ENCODE peak calls at places on chromosomes 7 and 10, in six cellular contexts. N is A549, R is AG10803, C is brain microvascular endothelial cell, Y is fibroblast of villous mesenchyme, W is kidney. S is an unnamed sample.

GRCh38 chr10:110221721-110222261 is 14.4 kb downstream of the MXI1 start:
- DNase-seq in N (peak; percentile 68), R (peak; percentile 91), C (peak; percentile 92), Y (peak; percentile 93), W (peak; percentile 88), S (peak; percentile 62)

GRCh38 chr10:5531558-5532230 is 6.9 kb downstream of the CALML3 start:
- DNase-seq in N (no peak), R (no peak), C (no peak), Y (no peak), W (peak; percentile 24), S (no peak)

GRCh38 chr7:106767498-106768323 is 97.4 kb upstream of the PIK3CG start:
- DNase-seq in N (no peak), R (peak; percentile 50), C (no peak), Y (peak; percentile 86), W (no peak), S (no peak)

GRCh38 chr7:37028909-37029440 is 304.7 kb upstream of the AOAH start:
- DNase-seq in N (no peak), R (no peak), C (no peak), Y (no peak), W (no peak), S (no peak)

GRCh38 chr7:106772655-106773108 is 92.4 kb upstream of the PIK3CG start:
- DNase-seq in N (peak; percentile 42), R (peak; percentile 65), C (peak; percentile 11), Y (peak; percentile 79), W (no peak), S (no peak)

GRCh38 chr7:31917256-31917655 is 153.0 kb downstream of the PDE1C start:
- DNase-seq in N (no peak), R (no peak), C (no peak), Y (no peak), W (no peak), S (no peak)

GRCh38 chr7:128347573-128348147 is 4.0 kb upstream of the RBM28 start:
- DNase-seq in N (peak; percentile 61), R (peak; percentile 40), C (peak; percentile 49), Y (peak; percentile 59), W (no peak), S (no peak)

GRCh38 chr7:1601956-1602355 is 32.1 kb upstream of the PSMG3 start:
- DNase-seq in N (no peak), R (no peak), C (no peak), Y (no peak), W (no peak), S (no peak)

GRCh38 chr7:157442456-157442855 is 105.7 kb downstream of the DNAJB6 start:
- DNase-seq in N (no peak), R (no peak), C (no peak), Y (no peak), W (peak; percentile 65), S (no peak)

GRCh38 chr7:23787272-23787671 is 77.3 kb downstream of the STK31 start:
- DNase-seq in N (no peak), R (no peak), C (no peak), Y (no peak), W (no peak), S (no peak)

GRCh38 chr10:97866524-97867219 is 17.0 kb downstream of the GOLGA7B start:
- DNase-seq in N (no peak), R (no peak), C (no peak), Y (no peak), W (no peak), S (no peak)

GRCh38 chr7:39510738-39511372 is 55.3 kb upstream of the YAE1 start:
- DNase-seq in N (no peak), R (no peak), C (peak; percentile 51), Y (peak; percentile 4), W (no peak), S (no peak)

GRCh38 chr10:5462841-5463293 is 36.5 kb downstream of the CALML5 start:
- DNase-seq in N (no peak), R (no peak), C (no peak), Y (no peak), W (no peak), S (no peak)

GRCh38 chr7:102286237-102287081 is at the start of gene SH2B2:
- DNase-seq in N (peak; percentile 54), R (peak; percentile 53), C (peak; percentile 27), Y (peak; percentile 80), W (peak; percentile 93), S (peak; percentile 71)

GRCh38 chr10:98664329-98665042 is 217.8 kb upstream of the HPS1 start:
- DNase-seq in N (peak; percentile 39), R (peak; percentile 9), C (peak; percentile 25), Y (peak; percentile 17), W (no peak), S (no peak)

GRCh38 chr10:124590216-124591122 is 128.8 kb downstream of the LHPP start:
- DNase-seq in N (no peak), R (no peak), C (no peak), Y (no peak), W (peak; percentile 48), S (peak; percentile 49)

GRCh38 chr7:55432937-55433784 is 68.0 kb downstream of the LANCL2 start:
- DNase-seq in N (peak; percentile 62), R (peak; percentile 47), C (no peak), Y (peak; percentile 58), W (no peak), S (no peak)

GRCh38 chr10:14873090-14873760 is 5.4 kb upstream of the SUV39H2 start:
- DNase-seq in N (no peak), R (peak; percentile 70), C (peak; percentile 48), Y (peak; percentile 6), W (no peak), S (no peak)

GRCh38 chr7:139811106-139811505 is 18.0 kb upstream of the TBXAS1 start:
- DNase-seq in N (no peak), R (peak; percentile 6), C (no peak), Y (no peak), W (no peak), S (no peak)

GRCh38 chr7:55970561-55970960 is 6.2 kb downstream of the NIPSNAP2 start:
- DNase-seq in N (no peak), R (no peak), C (no peak), Y (no peak), W (no peak), S (no peak)

GRCh38 chr7:128307066-128307465 is 36.6 kb downstream of the RBM28 start:
- DNase-seq in N (no peak), R (no peak), C (no peak), Y (no peak), W (no peak), S (no peak)

GRCh38 chr7:157474685-157475084 is 137.9 kb downstream of the DNAJB6 start:
- DNase-seq in N (peak; percentile 53), R (no peak), C (no peak), Y (peak; percentile 11), W (no peak), S (no peak)

DNA sequence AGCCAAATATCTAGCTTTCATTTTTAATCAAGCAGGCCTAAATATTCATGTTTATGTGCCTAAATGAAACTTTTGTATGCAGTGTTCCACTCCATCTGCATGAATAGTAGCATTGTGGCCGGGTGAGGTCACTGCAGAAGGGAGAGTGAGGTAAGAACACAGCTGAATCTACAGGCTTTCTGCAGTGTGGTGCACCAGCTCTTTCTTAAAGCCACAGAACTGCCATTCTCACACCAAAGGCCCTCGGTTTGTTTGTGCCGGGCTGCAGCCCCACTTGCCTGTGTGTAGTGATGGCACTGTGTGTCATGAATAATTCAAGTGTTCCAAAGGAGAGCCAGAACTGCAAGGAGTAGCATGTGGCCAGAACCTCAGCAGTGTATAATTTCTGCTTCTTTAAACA is 204.1 kb downstream of the TRIL start:
- DNase-seq in N (no peak), R (peak; percentile 36), C (peak; percentile 50), Y (peak; percentile 23), W (no peak), S (no peak)
- TF ChIP-seq CTCF in N (no peak), R (peak; percentile 19), C (peak; percentile 39), Y (peak; percentile 7), W (peak; percentile 18), S (no peak)

GRCh38 chr7:91088156-91088555 is 176.1 kb upstream of the FZD1 start:
- DNase-seq in N (no peak), R (no peak), C (no peak), Y (no peak), W (no peak), S (no peak)

GRCh38 chr7:91090684-91091083 is 173.5 kb upstream of the FZD1 start:
- DNase-seq in N (no peak), R (no peak), C (no peak), Y (no peak), W (no peak), S (no peak)

GRCh38 chr7:91093181-91093580 is 171.1 kb upstream of the FZD1 start:
- DNase-seq in N (no peak), R (no peak), C (no peak), Y (no peak), W (no peak), S (no peak)

GRCh38 chr7:91091631-91092030 is 172.6 kb upstream of the FZD1 start:
- DNase-seq in N (no peak), R (no peak), C (no peak), Y (no peak), W (no peak), S (no peak)

GRCh38 chr7:91089382-91089963 is 174.8 kb upstream of the FZD1 start:
- DNase-seq in N (peak; percentile 24), R (peak; percentile 53), C (no peak), Y (peak; percentile 58), W (no peak), S (no peak)
- H3K4me3 ChIP-seq in N (no peak overlapping the region), R (peak overlapping the region; percentile 41), C (peak overlapping the region; percentile 9), Y (peak overlapping the region; percentile 33), W (peak overlapping the region; percentile 46), S (peak overlapping the region; percentile 23)

DNA sequence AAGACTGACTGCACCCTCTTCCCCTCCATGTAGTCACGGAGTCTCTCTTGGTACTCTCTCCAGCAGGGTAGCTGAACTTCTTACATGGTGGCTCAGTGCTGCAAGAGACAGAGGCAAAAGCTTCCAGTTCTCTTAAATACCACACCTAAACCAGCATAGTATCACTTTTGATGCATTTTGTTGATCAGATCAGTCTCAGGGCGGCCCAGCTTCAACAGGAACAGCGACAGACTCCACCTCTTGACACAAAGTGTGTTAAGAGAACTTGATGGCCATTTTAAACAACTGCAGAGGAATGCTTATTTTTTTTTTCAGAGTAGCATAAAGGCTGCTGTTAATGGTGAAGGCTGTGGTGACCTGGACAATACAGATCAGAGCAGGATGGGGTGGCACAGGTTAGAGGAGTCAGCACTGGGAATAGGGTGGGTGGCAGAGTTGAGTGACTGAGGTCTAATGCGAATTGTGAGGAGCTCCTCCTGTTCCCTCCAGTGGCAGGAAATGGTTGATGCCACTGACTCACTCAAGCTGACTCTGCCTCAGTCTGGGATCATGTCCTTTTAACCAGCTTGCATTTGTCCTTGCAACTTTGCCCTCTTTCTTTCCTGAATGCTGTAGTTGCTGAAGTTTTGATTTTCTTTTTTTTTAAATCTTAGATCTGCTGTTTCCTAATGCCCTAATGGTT is 17.3 kb downstream of the MGAM start:
- DNase-seq in N (peak; percentile 12), R (no peak), C (peak; percentile 47), Y (no peak), W (no peak), S (no peak)
- TF ChIP-seq CTCF in N (no peak), R (no peak), C (peak; percentile 47), Y (no peak), W (peak; percentile 11), S (no peak)

GRCh38 chr7:123749537-123749857 is 694 bp upstream of the WASL start:
- DNase-seq in N (peak; percentile 82), R (peak; percentile 64), C (peak; percentile 62), Y (peak; percentile 81), W (no peak), S (peak; percentile 63)

GRCh38 chr7:123748734-123749536 is at the start of gene WASL:
- DNase-seq in N (peak; percentile 94), R (peak; percentile 91), C (peak; percentile 77), Y (peak; percentile 93), W (peak; percentile 97), S (peak; percentile 94)

GRCh38 chr7:123752534-123752933 is 3.7 kb upstream of the WASL start:
- DNase-seq in N (no peak), R (no peak), C (no peak), Y (no peak), W (no peak), S (no peak)

GRCh38 chr7:123751816-123752215 is 3.0 kb upstream of the WASL start:
- DNase-seq in N (no peak), R (no peak), C (no peak), Y (peak; percentile 21), W (no peak), S (no peak)

GRCh38 chr7:123750389-123751230 is 1.8 kb upstream of the WASL start:
- DNase-seq in N (no peak), R (no peak), C (no peak), Y (no peak), W (no peak), S (no peak)
- H3K4me3 ChIP-seq in N (peak overlapping the region; percentile 97), R (no peak overlapping the region), C (no peak overlapping the region), Y (no peak overlapping the region), W (peak overlapping the region; percentile 35), S (no peak overlapping the region)